ENCODE peak calls at places on chromosome 6, in eight cellular contexts. Q is mesenchymal stem cell; W is bronchial epithelial cell; K is kidney; V is spleen; E is fibroblast of villous mesenchyme; I is CD8-positive, alpha-beta memory T cell; O is CD8-positive, alpha-beta T cell. H is an unnamed sample.

GRCh38 chr6:3687847-3688246 is 63.7 kb downstream of the PXDC1 start:
- DNase-seq in Q (no peak), W (no peak), K (no peak), V (no peak), E (no peak), I (no peak), O (no peak), H (no peak)

GRCh38 chr6:107386340-107386739 is 73.0 kb downstream of the PDSS2 start:
- DNase-seq in Q (no peak), W (peak; percentile 4), K (no peak), V (no peak), E (peak; percentile 23), I (no peak), O (no peak), H (peak; percentile 20)

GRCh38 chr6:3455490-3456394 is 1.1 kb downstream of the SLC22A23 start:
- DNase-seq in Q (no peak), W (no peak), K (peak; percentile 79), V (no peak), E (no peak), I (no peak), O (peak; percentile 52), H (no peak)

GRCh38 chr6:55286824-55287223 is 40.4 kb upstream of the GFRAL start:
- DNase-seq in Q (no peak), W (no peak), K (no peak), V (no peak), E (no peak), I (no peak), O (no peak), H (no peak)

GRCh38 chr6:114096553-114097172 is 125.7 kb upstream of the HDAC2 start:
- DNase-seq in Q (peak; percentile 29), W (peak; percentile 29), K (no peak), V (no peak), E (peak; percentile 48), I (no peak), O (no peak), H (no peak)

GRCh38 chr6:91744576-91744975 is 1157.7 kb upstream of the MAP3K7 start:
- DNase-seq in Q (no peak), W (no peak), K (no peak), V (no peak), E (no peak), I (no peak), O (no peak), H (no peak)

GRCh38 chr6:70725817-70726413 is 58.2 kb downstream of the SMAP1 start:
- DNase-seq in Q (no peak), W (peak; percentile 17), K (no peak), V (no peak), E (peak; percentile 4), I (no peak), O (no peak), H (no peak)

GRCh38 chr6:122755901-122756300 is 23.6 kb upstream of the FABP7 start:
- DNase-seq in Q (no peak), W (no peak), K (no peak), V (no peak), E (no peak), I (no peak), O (no peak), H (no peak)

GRCh38 chr6:21595265-21595950 is 1.9 kb downstream of the SOX4 start:
- DNase-seq in Q (peak; percentile 30), W (no peak), K (peak; percentile 81), V (peak; percentile 86), E (peak; percentile 11), I (no peak), O (no peak), H (no peak)

GRCh38 chr6:135128268-135128914 is 52.7 kb upstream of the MYB start:
- DNase-seq in Q (no peak), W (no peak), K (no peak), V (no peak), E (no peak), I (peak; percentile 27), O (peak; percentile 62), H (no peak)

GRCh38 chr6:4677751-4678065 is 98.5 kb upstream of the CDYL start:
- DNase-seq in Q (no peak), W (no peak), K (no peak), V (no peak), E (no peak), I (no peak), O (no peak), H (no peak)

GRCh38 chr6:113610377-113610988 is 246.7 kb upstream of the MARCKS start:
- DNase-seq in Q (peak; percentile 55), W (no peak), K (no peak), V (no peak), E (no peak), I (no peak), O (no peak), H (no peak)

GRCh38 chr6:113882341-113882740 is 25.2 kb downstream of the MARCKS start:
- DNase-seq in Q (no peak), W (peak; percentile 23), K (no peak), V (no peak), E (no peak), I (no peak), O (no peak), H (no peak)

GRCh38 chr6:34476462-34476861 is 10.6 kb downstream of the PACSIN1 start:
- DNase-seq in Q (no peak), W (no peak), K (peak; percentile 66), V (peak; percentile 57), E (no peak), I (no peak), O (no peak), H (no peak)

GRCh38 chr6:95515975-95516374 is 61.4 kb upstream of the MANEA start:
- DNase-seq in Q (no peak), W (peak; percentile 47), K (no peak), V (no peak), E (no peak), I (no peak), O (no peak), H (no peak)

GRCh38 chr6:2875840-2876207 is 27.3 kb downstream of the SERPINB9 start:
- DNase-seq in Q (no peak), W (no peak), K (peak; percentile 85), V (peak; percentile 94), E (no peak), I (peak; percentile 37), O (peak; percentile 79), H (no peak)

GRCh38 chr6:112317461-112317860 is 29.7 kb upstream of the RFPL4B start:
- DNase-seq in Q (no peak), W (no peak), K (no peak), V (no peak), E (no peak), I (no peak), O (no peak), H (no peak)
- H3K4me3 ChIP-seq in Q (no peak overlapping the region), W (no peak overlapping the region), K (no peak overlapping the region), V (no peak overlapping the region), E (no peak overlapping the region), I (no peak overlapping the region), O (no peak overlapping the region), H (no peak overlapping the region)

GRCh38 chr6:30930506-30930905 is 1.5 kb downstream of the SFTA2 start:
- DNase-seq in Q (no peak), W (no peak), K (no peak), V (no peak), E (no peak), I (no peak), O (no peak), H (no peak)

GRCh38 chr6:30932665-30933365 is 845 bp upstream of the SFTA2 start:
- DNase-seq in Q (no peak), W (no peak), K (no peak), V (no peak), E (no peak), I (no peak), O (no peak), H (no peak)

GRCh38 chr6:30931272-30931671 is 698 bp downstream of the SFTA2 start:
- DNase-seq in Q (no peak), W (no peak), K (no peak), V (no peak), E (no peak), I (no peak), O (no peak), H (no peak)

GRCh38 chr6:30935018-30935417 is 3.0 kb upstream of the SFTA2 start:
- DNase-seq in Q (no peak), W (peak; percentile 71), K (no peak), V (no peak), E (peak; percentile 37), I (no peak), O (no peak), H (no peak)

DNA sequence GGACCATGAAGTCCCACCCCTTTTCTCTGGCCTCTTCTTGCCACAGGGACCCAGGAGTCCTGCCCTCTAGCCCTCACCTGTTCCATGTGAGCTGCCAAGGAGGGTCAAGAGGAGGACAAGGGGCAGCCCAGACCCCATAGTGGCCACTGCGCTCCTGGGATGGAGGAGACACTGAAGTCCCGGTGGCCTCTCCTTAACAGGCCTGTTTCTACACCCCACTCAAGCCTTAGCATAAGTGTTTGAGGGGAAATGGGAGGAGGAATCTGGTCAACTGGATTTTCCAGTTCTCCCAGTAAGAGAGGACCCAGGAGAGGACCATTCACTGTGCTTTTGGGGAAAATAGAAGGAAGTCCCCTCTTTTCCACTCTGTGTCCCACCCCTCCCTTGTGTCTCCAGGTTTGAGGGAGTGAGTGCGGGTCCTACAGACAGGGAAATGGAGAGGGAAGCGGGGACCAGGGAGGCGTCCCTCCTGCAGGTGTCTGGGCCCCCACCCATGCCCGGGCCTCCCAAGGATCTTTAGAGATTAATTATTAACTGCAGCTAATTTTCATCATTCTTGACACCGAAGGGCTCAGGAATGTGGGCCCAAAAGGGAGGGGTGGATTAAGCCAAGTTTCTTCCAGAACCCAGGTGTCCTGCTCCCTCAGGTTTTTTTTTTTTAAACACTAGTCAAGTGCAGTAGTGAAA is at the start of gene SFTA2:
- DNase-seq in Q (no peak), W (no peak), K (no peak), V (no peak), E (no peak), I (no peak), O (no peak), H (no peak)
- H3K4me3 ChIP-seq in Q (no peak within 1 kb of the TSS), W (no peak within 1 kb of the TSS), K (no peak within 1 kb of the TSS), V (no peak within 1 kb of the TSS), E (no peak within 1 kb of the TSS), I (no peak within 1 kb of the TSS), O (no peak within 1 kb of the TSS), H (no peak within 1 kb of the TSS)

GRCh38 chr6:41425511-41425910 is 90.1 kb downstream of the NCR2 start:
- DNase-seq in Q (no peak), W (no peak), K (no peak), V (no peak), E (no peak), I (no peak), O (no peak), H (no peak)

GRCh38 chr6:41424370-41425058 is 89.1 kb downstream of the NCR2 start:
- DNase-seq in Q (peak; percentile 75), W (peak; percentile 65), K (no peak), V (peak; percentile 83), E (peak; percentile 80), I (peak; percentile 70), O (peak; percentile 89), H (peak; percentile 85)

GRCh38 chr6:41427642-41428401 is 92.4 kb downstream of the NCR2 start:
- DNase-seq in Q (no peak), W (peak; percentile 10), K (peak; percentile 90), V (peak; percentile 82), E (no peak), I (no peak), O (no peak), H (no peak)

GRCh38 chr6:41426888-41427641 is 91.7 kb downstream of the NCR2 start:
- DNase-seq in Q (no peak), W (no peak), K (no peak), V (peak; percentile 85), E (no peak), I (peak; percentile 7), O (no peak), H (no peak)

GRCh38 chr6:41426438-41426851 is 91.0 kb downstream of the NCR2 start:
- DNase-seq in Q (peak; percentile 42), W (no peak), K (no peak), V (no peak), E (peak; percentile 28), I (no peak), O (no peak), H (no peak)
- H3K4me3 ChIP-seq in Q (no peak overlapping the region), W (no peak overlapping the region), K (no peak overlapping the region), V (no peak overlapping the region), E (no peak overlapping the region), I (no peak overlapping the region), O (no peak overlapping the region), H (peak overlapping the region; percentile 15)

GRCh38 chr6:146027586-146028249 is 1.1 kb upstream of the GRM1 start:
- DNase-seq in Q (no peak), W (no peak), K (peak; percentile 37), V (no peak), E (no peak), I (no peak), O (no peak), H (no peak)
- H3K4me3 ChIP-seq in Q (no peak overlapping the region), W (no peak overlapping the region), K (no peak overlapping the region), V (no peak overlapping the region), E (no peak overlapping the region), I (no peak overlapping the region), O (no peak overlapping the region), H (no peak overlapping the region)

H was measured in brain microvascular endothelial cell.